ENCODE peak calls at places on chromosome 13, in four cellular contexts. G, H, R and V are unnamed samples.

GRCh38 chr13:106155411-106155810 is 380.1 kb downstream of the EFNB2 start:
- DNase-seq in G (no peak), H (no peak), R (no peak), V (no peak)

GRCh38 chr13:112014857-112015256 is 52.1 kb upstream of the SOX1 start:
- DNase-seq in H (no peak), R (no peak), G (no peak), V (no peak)

GRCh38 chr13:110262082-110262436 is 44.9 kb downstream of the COL4A1 start:
- DNase-seq in H (no peak), R (no peak), G (no peak), V (no peak)

GRCh38 chr13:50989476-50989875 is 79.9 kb downstream of the RNASEH2B start:
- DNase-seq in G (no peak), H (no peak), R (no peak), V (no peak)

GRCh38 chr13:27966641-27967202 is 2.4 kb downstream of the CDX2 start:
- DNase-seq in H (no peak), R (no peak), G (no peak), V (peak)

GRCh38 chr13:34634443-34634842 is 307.6 kb upstream of the NBEA start:
- DNase-seq in G (no peak), H (no peak), R (no peak), V (no peak)

GRCh38 chr13:114082849-114083645 is 49.4 kb downstream of the RASA3 start:
- DNase-seq in H (no peak), R (no peak), G (no peak), V (no peak)

GRCh38 chr13:72889496-72889895 is 107.6 kb downstream of the PIBF1 start:
- DNase-seq in G (no peak), R (no peak), H (no peak), V (no peak)

GRCh38 chr13:113774177-113775107 is 15.4 kb downstream of the TMEM255B start:
- DNase-seq in G (no peak), R (no peak), H (no peak), V (no peak)

DNA sequence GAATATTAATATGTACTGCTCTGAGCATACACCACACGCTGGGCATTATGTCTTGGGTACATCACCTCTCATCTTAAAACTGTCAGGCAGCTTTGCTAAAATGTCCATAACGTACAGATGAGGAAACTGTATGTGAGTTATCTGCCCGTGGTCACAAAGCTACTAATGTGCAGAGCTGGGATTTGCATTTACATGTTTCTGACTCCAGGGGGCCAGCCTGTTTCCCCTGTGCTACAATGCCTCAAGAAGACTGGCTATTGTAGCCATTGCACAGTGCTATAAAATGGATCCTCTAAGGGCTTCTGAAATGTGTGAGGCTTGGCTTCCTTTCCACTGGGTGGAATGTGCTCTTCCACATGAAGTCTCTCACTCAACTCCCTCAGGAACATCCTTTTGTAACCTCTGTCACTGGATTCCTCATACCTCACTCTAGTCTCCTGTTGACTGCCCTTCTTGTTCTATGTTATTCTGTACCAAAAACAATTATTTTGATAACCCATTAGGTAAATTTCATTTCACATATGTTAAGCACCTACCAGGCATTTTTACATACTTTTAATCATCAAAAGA is 95.6 kb upstream of the HTR2A start:
- DNase-seq in G (no peak), R (no peak), H (peak), V (no peak)
- TF ChIP-seq CTCF in G (no peak), R (no peak), H (peak), V (peak)

GRCh38 chr13:30360586-30360985 is 53.2 kb upstream of the KATNAL1 start:
- DNase-seq in H (no peak), G (no peak), R (no peak), V (no peak)

GRCh38 chr13:30362869-30363268 is 55.5 kb upstream of the KATNAL1 start:
- DNase-seq in H (no peak), R (no peak), G (peak), V (no peak)

GRCh38 chr13:30364133-30364532 is 56.8 kb upstream of the KATNAL1 start:
- DNase-seq in H (no peak), R (no peak), G (no peak), V (no peak)

GRCh38 chr13:30363725-30364124 is 56.4 kb upstream of the KATNAL1 start:
- DNase-seq in H (no peak), G (no peak), R (no peak), V (no peak)

DNA sequence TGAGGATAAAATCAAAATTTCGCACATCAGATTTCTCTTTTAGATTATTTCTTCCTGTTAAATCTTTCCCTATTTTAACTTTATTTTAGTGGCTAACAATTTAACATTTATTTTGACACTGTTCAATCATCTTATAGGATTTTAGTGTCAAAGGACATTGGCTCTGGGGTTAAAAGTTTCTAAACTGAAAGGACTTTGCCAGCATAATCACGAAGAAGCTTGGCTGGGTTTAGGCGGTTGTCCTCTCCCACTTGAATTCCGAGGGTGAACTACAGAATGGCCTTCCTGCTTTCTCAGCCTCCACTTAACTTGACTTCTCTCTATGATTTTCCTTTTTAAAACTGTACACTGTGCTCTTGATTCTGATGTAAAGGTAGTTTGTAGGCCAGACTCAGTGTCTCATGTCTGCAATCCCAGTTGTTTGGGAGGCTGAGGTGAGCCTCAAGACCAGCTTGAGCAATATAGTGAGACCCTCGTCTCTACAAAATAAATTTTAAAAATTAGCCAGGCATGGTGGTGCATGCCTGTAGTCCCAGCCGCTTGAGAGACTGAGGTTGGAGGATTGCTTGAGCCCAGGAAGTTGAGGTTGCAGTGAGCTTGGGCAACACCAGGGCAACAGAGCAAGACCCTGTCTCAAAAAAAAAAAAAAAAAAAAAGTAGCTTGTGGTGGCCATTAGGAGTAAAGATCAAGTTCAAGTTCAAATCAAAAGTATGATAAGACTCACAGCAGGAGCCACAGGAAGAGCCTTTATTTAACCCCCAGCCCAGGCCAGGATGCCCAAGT is 54.8 kb upstream of the KATNAL1 start:
- DNase-seq in H (no peak), G (no peak), R (no peak), V (no peak)
- TF ChIP-seq CTCF in H (no peak), G (no peak), R (no peak), V (no peak)

DNA sequence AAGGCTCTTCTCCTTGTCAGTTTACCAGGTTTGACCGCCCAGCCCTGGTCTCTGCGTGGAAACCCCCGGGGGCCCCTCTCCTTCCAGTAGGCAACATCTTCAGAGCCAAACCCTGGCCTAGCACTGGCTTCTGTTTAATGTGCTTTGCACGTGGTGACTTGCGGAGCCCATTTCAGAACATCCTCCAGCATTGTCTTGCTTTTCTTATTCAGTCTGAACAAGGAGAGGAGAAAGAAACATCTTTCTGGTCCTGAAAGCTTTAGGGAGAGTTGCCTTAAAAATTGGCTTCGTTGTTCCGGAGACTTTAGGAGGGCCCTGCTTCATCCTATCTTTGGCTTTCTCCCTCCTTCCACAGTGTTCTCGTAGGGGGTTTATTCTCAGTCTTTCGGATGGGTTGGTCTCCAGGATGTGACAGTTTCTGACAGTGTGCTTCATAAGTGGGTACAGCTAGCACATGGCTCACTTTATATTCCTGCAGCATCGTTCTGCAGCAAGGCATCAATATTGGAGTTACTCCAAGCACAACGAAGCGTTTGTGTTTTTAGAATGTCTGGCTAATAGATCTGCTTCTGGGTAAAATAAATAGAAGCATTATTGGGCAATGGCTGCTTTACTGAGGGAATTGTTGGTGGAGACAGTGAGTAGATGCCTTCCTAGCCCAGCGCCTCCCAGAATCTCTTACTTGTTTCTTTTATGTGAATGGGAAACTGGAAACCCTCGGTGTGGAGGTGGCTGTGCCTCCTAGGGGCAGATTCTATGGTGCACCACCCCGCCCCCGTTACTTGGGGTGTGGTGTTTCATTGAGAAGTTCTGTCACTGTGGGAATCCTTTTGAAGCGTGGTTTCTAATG is 1.8 kb downstream of the FARP1 start:
- DNase-seq in G (no peak), H (peak), R (peak), V (peak)
- TF ChIP-seq CTCF in G (no peak), H (no peak), R (no peak), V (no peak)

GRCh38 chr13:36848228-36848982 is 29.4 kb downstream of the RFXAP start:
- DNase-seq in G (no peak), H (no peak), R (no peak), V (no peak)
- TF ChIP-seq CTCF in G (peak), H (peak), R (no peak), V (peak)

GRCh38 chr13:103692442-103692841 is 626.2 kb upstream of the SLC10A2 start:
- DNase-seq in G (no peak), R (no peak), H (no peak), V (no peak)

GRCh38 chr13:103694471-103694870 is 628.3 kb upstream of the SLC10A2 start:
- DNase-seq in R (no peak), H (no peak), G (no peak), V (peak)

GRCh38 chr13:103694033-103694432 is 627.8 kb upstream of the SLC10A2 start:
- DNase-seq in R (no peak), G (no peak), H (no peak), V (no peak)

GRCh38 chr13:103698000-103698399 is 631.8 kb upstream of the SLC10A2 start:
- DNase-seq in H (no peak), G (no peak), R (no peak), V (no peak)

DNA sequence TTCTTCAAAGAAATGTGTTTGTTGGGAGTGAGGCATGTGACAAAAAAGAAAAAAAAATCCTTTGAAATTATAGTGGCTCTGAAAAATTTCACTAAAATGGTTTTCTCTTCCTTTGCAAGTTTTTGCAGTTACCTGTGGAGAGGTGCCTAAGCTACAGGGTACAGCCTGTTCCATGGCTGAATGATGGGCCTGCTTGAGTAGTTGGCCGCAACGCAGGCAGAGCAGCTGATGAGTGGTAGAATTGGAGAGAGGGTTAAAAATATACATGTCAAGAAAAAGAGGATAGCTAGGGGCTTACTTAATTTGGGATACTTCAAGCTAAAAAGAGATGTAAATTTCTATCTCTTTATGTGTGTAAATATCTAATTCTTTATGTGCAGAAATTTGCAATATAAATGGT is 629.1 kb upstream of the SLC10A2 start:
- DNase-seq in G (peak), H (no peak), R (no peak), V (no peak)
- TF ChIP-seq CTCF in G (no peak), H (no peak), R (no peak), V (no peak)